ENCODE peak calls at places on chromosomes 1 and 21, in ten cellular contexts. One of them, this sample, is unnamed.

GRCh38 chr1:114462963-114463362 is 48.0 kb downstream of the TRIM33 start:
- DNase-seq in heart left ventricle: no peak
- DNase-seq in left lung: no peak
- DNase-seq in PC-3: no peak
- DNase-seq in Panc1: no peak
- DNase-seq in fibroblast of lung: no peak
- DNase-seq in uterus: no peak
- DNase-seq in SK-N-SH: no peak
- DNase-seq in RWPE1: no peak
- DNase-seq in ovary: no peak
- DNase-seq in this sample: no peak

GRCh38 chr1:93976291-93976690 is 67.1 kb upstream of the GCLM start:
- DNase-seq in heart left ventricle: no peak
- DNase-seq in left lung: no peak
- DNase-seq in PC-3: peak; percentile 38
- DNase-seq in Panc1: no peak
- DNase-seq in fibroblast of lung: no peak
- DNase-seq in uterus: no peak
- DNase-seq in SK-N-SH: no peak
- DNase-seq in RWPE1: no peak
- DNase-seq in ovary: no peak
- DNase-seq in this sample: no peak

GRCh38 chr1:171984850-171985485 is 143.7 kb downstream of the DNM3 start:
- DNase-seq in heart left ventricle: no peak
- DNase-seq in left lung: no peak
- DNase-seq in PC-3: peak; percentile 78
- DNase-seq in Panc1: no peak
- DNase-seq in fibroblast of lung: peak; percentile 64
- DNase-seq in uterus: no peak
- DNase-seq in SK-N-SH: peak; percentile 19
- DNase-seq in RWPE1: peak; percentile 44
- DNase-seq in ovary: no peak
- DNase-seq in this sample: no peak

GRCh38 chr1:241998412-241998921 is 431 bp downstream of the MAP1LC3C start:
- DNase-seq in heart left ventricle: peak; percentile 67
- DNase-seq in left lung: peak; percentile 87
- DNase-seq in PC-3: peak; percentile 94
- DNase-seq in Panc1: peak; percentile 72
- DNase-seq in fibroblast of lung: peak; percentile 91
- DNase-seq in uterus: peak; percentile 60
- DNase-seq in SK-N-SH: no peak
- DNase-seq in RWPE1: peak; percentile 78
- DNase-seq in ovary: peak; percentile 72
- DNase-seq in this sample: peak; percentile 75

GRCh38 chr1:202274611-202275010 is 67.1 kb downstream of the UBE2T start:
- DNase-seq in heart left ventricle: no peak
- DNase-seq in left lung: no peak
- DNase-seq in PC-3: peak; percentile 51
- DNase-seq in Panc1: no peak
- DNase-seq in fibroblast of lung: no peak
- DNase-seq in uterus: peak; percentile 9
- DNase-seq in SK-N-SH: no peak
- DNase-seq in RWPE1: no peak
- DNase-seq in ovary: no peak
- DNase-seq in this sample: no peak

GRCh38 chr1:7474786-7475502 is 296.2 kb upstream of the VAMP3 start:
- DNase-seq in heart left ventricle: no peak
- DNase-seq in left lung: peak; percentile 75
- DNase-seq in PC-3: peak; percentile 23
- DNase-seq in Panc1: no peak
- DNase-seq in fibroblast of lung: no peak
- DNase-seq in uterus: no peak
- DNase-seq in SK-N-SH: no peak
- DNase-seq in RWPE1: no peak
- DNase-seq in ovary: no peak
- DNase-seq in this sample: no peak

GRCh38 chr21:19076031-19076430 is 672.4 kb upstream of the TMPRSS15 start:
- DNase-seq in heart left ventricle: no peak
- DNase-seq in left lung: no peak
- DNase-seq in PC-3: no peak
- DNase-seq in Panc1: no peak
- DNase-seq in fibroblast of lung: no peak
- DNase-seq in uterus: no peak
- DNase-seq in SK-N-SH: no peak
- DNase-seq in RWPE1: no peak
- DNase-seq in ovary: no peak
- DNase-seq in this sample: no peak

GRCh38 chr1:101193733-101194169 is 43.1 kb upstream of the S1PR1 start:
- DNase-seq in heart left ventricle: no peak
- DNase-seq in left lung: no peak
- DNase-seq in PC-3: no peak
- DNase-seq in Panc1: no peak
- DNase-seq in fibroblast of lung: no peak
- DNase-seq in uterus: no peak
- DNase-seq in SK-N-SH: no peak
- DNase-seq in RWPE1: no peak
- DNase-seq in ovary: no peak
- DNase-seq in this sample: no peak

GRCh38 chr1:164641353-164641730 is 82.4 kb downstream of the PBX1 start:
- DNase-seq in heart left ventricle: no peak
- DNase-seq in left lung: no peak
- DNase-seq in PC-3: no peak
- DNase-seq in Panc1: no peak
- DNase-seq in fibroblast of lung: peak; percentile 27
- DNase-seq in uterus: peak; percentile 62
- DNase-seq in SK-N-SH: no peak
- DNase-seq in RWPE1: no peak
- DNase-seq in ovary: no peak
- DNase-seq in this sample: no peak

GRCh38 chr21:22898061-22898460 is 1899.9 kb downstream of the NCAM2 start:
- DNase-seq in heart left ventricle: no peak
- DNase-seq in left lung: no peak
- DNase-seq in PC-3: no peak
- DNase-seq in Panc1: no peak
- DNase-seq in fibroblast of lung: no peak
- DNase-seq in uterus: no peak
- DNase-seq in SK-N-SH: no peak
- DNase-seq in RWPE1: no peak
- DNase-seq in ovary: no peak
- DNase-seq in this sample: no peak

GRCh38 chr1:179882253-179883039 is at the start of gene TOR1AIP1:
- DNase-seq in heart left ventricle: peak; percentile 97
- DNase-seq in left lung: peak; percentile 99
- DNase-seq in PC-3: peak; percentile 93
- DNase-seq in Panc1: peak; percentile 81
- DNase-seq in fibroblast of lung: peak; percentile 99
- DNase-seq in uterus: peak; percentile 98
- DNase-seq in SK-N-SH: peak; percentile 96
- DNase-seq in RWPE1: peak; percentile 90
- DNase-seq in ovary: peak; percentile 98
- DNase-seq in this sample: peak; percentile 98

GRCh38 chr1:180778782-180779398 is 133.8 kb upstream of the KIAA1614 start:
- DNase-seq in heart left ventricle: no peak
- DNase-seq in left lung: no peak
- DNase-seq in PC-3: peak; percentile 38
- DNase-seq in Panc1: no peak
- DNase-seq in fibroblast of lung: no peak
- DNase-seq in uterus: no peak
- DNase-seq in SK-N-SH: peak; percentile 10
- DNase-seq in RWPE1: peak; percentile 30
- DNase-seq in ovary: no peak
- DNase-seq in this sample: no peak

DNA sequence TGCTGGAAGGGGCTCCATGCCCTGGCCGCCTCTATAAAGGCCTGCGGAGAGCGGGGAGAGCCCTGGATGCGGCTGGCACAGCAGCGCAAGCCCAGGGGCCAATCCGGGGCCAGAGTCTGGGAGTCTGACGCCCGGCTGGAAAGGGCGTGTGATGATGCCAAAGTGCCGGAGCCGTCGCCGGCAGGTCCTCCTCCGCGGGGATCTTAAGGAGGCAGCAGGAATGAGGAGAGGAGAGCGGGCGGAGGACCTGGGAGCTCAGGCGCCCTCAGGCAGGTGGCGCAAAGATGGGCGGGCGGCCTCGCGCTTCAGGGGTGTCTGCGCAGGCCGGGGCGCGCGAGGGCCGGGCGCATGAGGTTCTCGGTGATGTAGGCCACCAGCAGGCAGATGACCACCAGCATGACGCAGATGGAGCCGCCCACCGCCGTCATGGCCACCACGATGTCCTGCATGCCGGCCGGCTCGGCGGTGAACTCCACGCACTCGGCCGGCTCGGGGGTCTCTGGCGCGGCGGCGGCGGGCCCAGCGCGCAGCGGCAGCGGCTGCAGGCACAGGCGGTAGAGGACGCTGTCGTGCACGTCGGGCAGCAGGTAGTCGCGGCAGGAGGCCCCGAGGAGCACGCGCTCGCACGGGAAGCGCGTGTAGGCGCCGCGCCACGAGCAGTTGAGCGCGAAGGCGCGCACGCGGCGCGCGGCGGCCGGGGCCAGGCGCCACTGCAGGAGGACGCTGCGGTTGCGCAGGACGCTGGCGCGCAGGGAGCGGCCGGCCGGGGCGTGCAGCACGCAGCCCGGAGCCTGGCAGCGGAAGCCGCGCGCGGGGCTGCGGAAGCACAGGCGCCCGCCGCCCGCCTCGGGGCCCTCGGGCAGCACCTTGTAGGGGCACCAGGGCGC is 662 bp downstream of the FNDC10 start:
- DNase-seq in heart left ventricle: no peak
- DNase-seq in left lung: peak; percentile 85
- DNase-seq in PC-3: peak; percentile 36
- DNase-seq in Panc1: no peak
- DNase-seq in fibroblast of lung: no peak
- DNase-seq in uterus: no peak
- DNase-seq in SK-N-SH: peak; percentile 88
- DNase-seq in RWPE1: no peak
- DNase-seq in ovary: no peak
- DNase-seq in this sample: peak; percentile 66
- H3K27ac ChIP-seq in heart left ventricle: no peak overlapping the region
- H3K27ac ChIP-seq in left lung: no peak overlapping the region
- H3K27ac ChIP-seq in PC-3: no peak overlapping the region
- H3K27ac ChIP-seq in Panc1: no peak overlapping the region
- H3K27ac ChIP-seq in fibroblast of lung: no peak overlapping the region
- H3K27ac ChIP-seq in uterus: no peak overlapping the region
- H3K27ac ChIP-seq in SK-N-SH: no peak overlapping the region
- H3K27ac ChIP-seq in RWPE1: peak overlapping the region; percentile 61
- H3K27ac ChIP-seq in ovary: no peak overlapping the region
- H3K27ac ChIP-seq in this sample: no peak overlapping the region

GRCh38 chr1:245825128-245825901 is 670.5 kb downstream of the KIF26B start:
- DNase-seq in heart left ventricle: peak; percentile 13
- DNase-seq in left lung: no peak
- DNase-seq in PC-3: peak; percentile 20
- DNase-seq in Panc1: no peak
- DNase-seq in fibroblast of lung: peak; percentile 48
- DNase-seq in uterus: no peak
- DNase-seq in SK-N-SH: no peak
- DNase-seq in RWPE1: no peak
- DNase-seq in ovary: no peak
- DNase-seq in this sample: no peak
- TF ChIP-seq CTCF in heart left ventricle: peak; percentile 40
- TF ChIP-seq CTCF in left lung: no peak
- TF ChIP-seq CTCF in PC-3: peak; percentile 39
- TF ChIP-seq CTCF in Panc1: peak; percentile 39
- TF ChIP-seq CTCF in fibroblast of lung: peak; percentile 39
- TF ChIP-seq CTCF in uterus: no peak
- TF ChIP-seq CTCF in SK-N-SH: no peak
- TF ChIP-seq CTCF in RWPE1: no peak
- TF ChIP-seq CTCF in ovary: no peak
- TF ChIP-seq CTCF in this sample: peak; percentile 35

GRCh38 chr1:32611859-32612188 is 38.5 kb downstream of the ZBTB8OS start:
- DNase-seq in heart left ventricle: no peak
- DNase-seq in left lung: no peak
- DNase-seq in PC-3: no peak
- DNase-seq in Panc1: no peak
- DNase-seq in fibroblast of lung: no peak
- DNase-seq in uterus: no peak
- DNase-seq in SK-N-SH: no peak
- DNase-seq in RWPE1: peak; percentile 40
- DNase-seq in ovary: no peak
- DNase-seq in this sample: no peak
- H3K27ac ChIP-seq in heart left ventricle: peak overlapping the region; percentile 54
- H3K27ac ChIP-seq in left lung: peak overlapping the region; percentile 3
- H3K27ac ChIP-seq in PC-3: no peak overlapping the region
- H3K27ac ChIP-seq in Panc1: peak overlapping the region; percentile 76
- H3K27ac ChIP-seq in fibroblast of lung: no peak overlapping the region
- H3K27ac ChIP-seq in uterus: no peak overlapping the region
- H3K27ac ChIP-seq in SK-N-SH: peak overlapping the region; percentile 18
- H3K27ac ChIP-seq in RWPE1: peak overlapping the region; percentile 31
- H3K27ac ChIP-seq in ovary: no peak overlapping the region
- H3K27ac ChIP-seq in this sample: peak overlapping the region; percentile 49

DNA sequence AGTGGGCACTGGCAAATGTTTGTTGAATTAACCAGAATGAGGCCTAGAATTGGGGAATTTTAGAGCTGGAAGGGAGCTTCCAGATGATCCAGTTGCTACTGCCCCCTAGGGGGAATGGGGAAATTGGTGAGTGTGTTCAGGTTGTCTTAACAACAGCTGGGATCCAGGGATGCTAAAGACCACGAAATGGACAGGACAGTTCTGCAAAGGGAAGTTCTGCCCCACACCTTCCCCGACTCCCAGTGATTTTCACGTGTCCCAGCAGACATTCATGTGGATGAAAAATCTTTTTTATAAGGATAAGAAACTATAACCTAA is 33.9 kb downstream of the TRIM62 start:
- DNase-seq in heart left ventricle: no peak
- DNase-seq in left lung: no peak
- DNase-seq in PC-3: peak; percentile 45
- DNase-seq in Panc1: no peak
- DNase-seq in fibroblast of lung: peak; percentile 60
- DNase-seq in uterus: no peak
- DNase-seq in SK-N-SH: peak; percentile 73
- DNase-seq in RWPE1: peak; percentile 35
- DNase-seq in ovary: no peak
- DNase-seq in this sample: no peak
- TF ChIP-seq CTCF in heart left ventricle: peak; percentile 11
- TF ChIP-seq CTCF in left lung: no peak
- TF ChIP-seq CTCF in PC-3: peak; percentile 64
- TF ChIP-seq CTCF in Panc1: no peak
- TF ChIP-seq CTCF in fibroblast of lung: peak; percentile 66
- TF ChIP-seq CTCF in uterus: no peak
- TF ChIP-seq CTCF in SK-N-SH: peak; percentile 56
- TF ChIP-seq CTCF in RWPE1: no peak
- TF ChIP-seq CTCF in ovary: no peak
- TF ChIP-seq CTCF in this sample: no peak